ENCODE peak calls at places on chromosomes 6 and 20, in four cellular contexts. U is effector memory CD8-positive, alpha-beta T cell; B is psoas muscle; V is endothelial cell. K is an unnamed sample.

GRCh38 chr20:15576401-15576800 is 996.8 kb downstream of the KIF16B start:
- DNase-seq in U (no peak), B (no peak), V (no peak), K (no peak)

GRCh38 chr6:24428615-24429014 is 25.9 kb downstream of the MRS2 start:
- DNase-seq in U (no peak), B (no peak), V (no peak), K (no peak)

GRCh38 chr6:80205404-80205803 is 98.9 kb downstream of the BCKDHB start:
- DNase-seq in U (no peak), B (no peak), V (no peak), K (no peak)

GRCh38 chr6:139820191-139820590 is 445.7 kb upstream of the CITED2 start:
- DNase-seq in U (no peak), B (no peak), V (no peak), K (no peak)

GRCh38 chr20:11740975-11741374 is 176.7 kb upstream of the BTBD3 start:
- DNase-seq in U (no peak), B (no peak), V (peak; percentile 35), K (no peak)

GRCh38 chr6:98871057-98871456 is 36.7 kb downstream of the POU3F2 start:
- DNase-seq in U (no peak), B (no peak), V (no peak), K (no peak)

GRCh38 chr20:461254-462198 is 807 bp downstream of the TBC1D20 start:
- DNase-seq in U (peak; percentile 49), B (peak; percentile 78), V (peak; percentile 57), K (peak; percentile 20)

GRCh38 chr6:33732819-33733218 is 13.9 kb downstream of the IP6K3 start:
- DNase-seq in U (no peak), B (peak; percentile 46), V (no peak), K (no peak)

GRCh38 chr6:32885698-32886286 is 31.8 kb downstream of the PSMB9 start:
- DNase-seq in U (no peak), B (no peak), V (no peak), K (peak; percentile 18)

GRCh38 chr6:152054441-152054840 is 247.0 kb downstream of the ESR1 start:
- DNase-seq in U (no peak), B (no peak), V (no peak), K (no peak)

GRCh38 chr6:154345811-154346210 is 10.8 kb downstream of the IPCEF1 start:
- DNase-seq in U (no peak), B (no peak), V (no peak), K (no peak)

GRCh38 chr6:141164042-141164748 is 968.5 kb upstream of the GJE1 start:
- DNase-seq in U (no peak), B (no peak), V (no peak), K (no peak)

K was measured in NT2/D1.